ENCODE peak calls at places on chromosomes 4 and X, in four cellular contexts. M, O, E and J are unnamed samples. For H3K36me3, the result is how much of the 10 kb centered on the place peaks cover.

GRCh38 chr4:20178902-20179576 is 72.7 kb upstream of the SLIT2 start:
- DNase-seq in E (no peak), M (no peak), O (no peak), J (no peak)

GRCh38 chrX:110125435-110125834 is 122.5 kb downstream of the TMEM164 start:
- DNase-seq in E (no peak), M (no peak), O (peak), J (no peak)

GRCh38 chrX:53056292-53056691 is 7.7 kb downstream of the GPR173 start:
- DNase-seq in M (no peak), E (no peak), O (no peak), J (peak)

GRCh38 chr4:173486714-173487392 is 43.2 kb downstream of the HAND2 start:
- DNase-seq in O (no peak), M (no peak), E (no peak), J (no peak)

GRCh38 chr4:63663870-63664269 is 745.4 kb downstream of the TECRL start:
- DNase-seq in M (no peak), O (no peak), E (no peak), J (no peak)

GRCh38 chr4:834368-835147 is 8.6 kb upstream of the CPLX1 start:
- DNase-seq in O (peak), M (peak), E (no peak), J (no peak)

GRCh38 chr4:113106076-113106475 is 56.6 kb downstream of the ANK2 start:
- DNase-seq in O (no peak), E (no peak), M (no peak), J (peak)

GRCh38 chr4:109979932-109980717 is 67.4 kb downstream of the EGF start:
- DNase-seq in M (no peak), E (no peak), O (no peak), J (peak)

GRCh38 chrX:10050481-10050880 is 83.3 kb downstream of the CLDN34 start:
- DNase-seq in E (no peak), M (no peak), O (peak), J (no peak)

GRCh38 chrX:120428309-120428708 is 40.8 kb downstream of the LAMP2 start:
- DNase-seq in O (no peak), E (no peak), M (no peak), J (no peak)

GRCh38 chrX:30673405-30673804 is 20.2 kb downstream of the GK start:
- DNase-seq in M (no peak), O (no peak), E (no peak), J (no peak)

GRCh38 chr4:95572304-95572991 is 23.7 kb upstream of the UNC5C start:
- DNase-seq in E (no peak), M (peak), O (no peak), J (peak)

GRCh38 chr4:99710681-99711345 is 53.2 kb upstream of the C4orf54 start:
- DNase-seq in O (no peak), M (no peak), E (no peak), J (peak)

GRCh38 chrX:103215768-103216085 is 819 bp downstream of the BEX4 start:
- DNase-seq in E (no peak), M (no peak), O (peak), J (no peak)
- H3K4me3 ChIP-seq in E (peak), M (peak), O (peak), J (peak)

GRCh38 chr4:158964114-158964727 is 138.7 kb upstream of the RAPGEF2 start:
- DNase-seq in O (no peak), E (no peak), M (no peak), J (no peak)
- H3K36me3 ChIP-seq in O (under half), E (under half), M (under half), J (under half)

GRCh38 chr4:143186634-143187033 is 1.9 kb downstream of the USP38 start:
- DNase-seq in E (no peak), M (no peak), O (no peak), J (peak)

GRCh38 chr4:143184503-143185252 is at the start of gene USP38:
- DNase-seq in O (peak), M (peak), E (peak), J (peak)

GRCh38 chr4:143186202-143186601 is 1.5 kb downstream of the USP38 start:
- DNase-seq in E (no peak), M (no peak), O (no peak), J (peak)

GRCh38 chr4:143185253-143186107 is 763 bp downstream of the USP38 start:
- DNase-seq in O (peak), M (no peak), E (peak), J (peak)

DNA sequence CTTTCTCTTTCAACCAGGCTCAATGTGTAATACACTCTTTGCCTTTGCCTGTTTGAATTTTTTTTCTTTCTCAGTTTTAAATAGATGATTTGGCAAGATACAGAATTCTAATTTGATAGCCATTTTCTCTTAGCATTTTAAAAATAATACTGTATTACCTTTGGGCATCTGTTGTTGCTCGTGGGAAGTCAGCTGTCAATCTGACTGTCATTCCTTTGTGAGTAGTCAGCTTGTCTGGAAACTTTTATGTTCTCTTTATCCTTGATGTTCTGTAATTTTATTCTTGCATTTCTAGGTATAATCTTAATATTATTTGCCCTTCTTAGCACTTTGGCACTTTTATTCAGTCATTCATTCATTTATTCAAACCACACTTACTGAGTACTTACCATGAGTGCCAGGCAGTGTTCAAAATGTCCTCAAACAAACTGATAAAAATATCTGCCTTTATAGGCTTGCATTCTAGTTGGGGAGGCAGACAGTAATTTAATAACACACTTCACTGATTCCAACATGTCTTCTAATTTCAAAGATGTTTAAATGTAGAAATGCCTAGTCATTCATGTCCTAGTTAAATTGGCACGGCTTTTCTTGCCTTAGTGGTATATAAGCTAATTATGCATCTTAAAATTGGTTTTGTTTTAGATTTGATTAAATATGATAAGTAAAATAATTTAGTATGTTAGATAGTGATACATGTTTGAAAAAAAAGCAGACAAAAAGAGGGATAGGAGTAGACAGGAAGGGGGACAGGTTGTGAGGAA is 3.8 kb downstream of the USP38 start:
- DNase-seq in M (no peak), E (no peak), O (no peak), J (peak)
- H3K4me3 ChIP-seq in M (peak), E (peak), O (no peak), J (no peak)

GRCh38 chr4:5758741-5759140 is 47.7 kb downstream of the EVC start:
- DNase-seq in M (peak), O (no peak), E (no peak), J (peak)

GRCh38 chr4:5757091-5757490 is 46.1 kb downstream of the EVC start:
- DNase-seq in M (peak), E (no peak), O (peak), J (no peak)

GRCh38 chr4:5757954-5758353 is 47.0 kb downstream of the EVC start:
- DNase-seq in M (peak), O (no peak), E (no peak), J (no peak)

GRCh38 chr4:5756271-5756670 is 45.3 kb downstream of the EVC start:
- DNase-seq in O (no peak), M (peak), E (no peak), J (no peak)

DNA sequence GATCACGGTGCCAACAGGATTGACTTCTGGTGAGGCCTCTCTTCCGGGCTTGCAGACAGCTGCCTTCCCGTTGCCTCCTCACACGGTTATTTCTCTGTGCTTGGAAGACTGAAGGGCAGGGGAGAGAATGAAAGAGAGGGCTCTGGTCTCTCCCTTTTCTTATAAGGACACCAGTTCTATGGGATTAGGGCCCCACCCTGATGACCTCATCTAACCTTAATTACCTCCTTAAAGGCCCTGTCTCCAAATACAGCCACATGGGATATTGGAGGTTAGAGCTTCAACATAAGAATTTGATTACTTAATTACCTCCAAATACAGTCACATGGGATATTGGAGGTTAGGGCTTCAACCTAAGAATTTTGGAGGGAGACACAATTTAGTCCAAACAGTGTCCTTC is 46.5 kb downstream of the EVC start:
- DNase-seq in M (no peak), E (no peak), O (no peak), J (no peak)
- H3K36me3 ChIP-seq in M (under half), E (under half), O (under half), J (under half)

GRCh38 chr4:64821612-64822011 is 412.4 kb upstream of the TECRL start:
- DNase-seq in M (no peak), O (no peak), E (no peak), J (no peak)
- H3K4me3 ChIP-seq in M (no peak), O (no peak), E (no peak), J (no peak)

DNA sequence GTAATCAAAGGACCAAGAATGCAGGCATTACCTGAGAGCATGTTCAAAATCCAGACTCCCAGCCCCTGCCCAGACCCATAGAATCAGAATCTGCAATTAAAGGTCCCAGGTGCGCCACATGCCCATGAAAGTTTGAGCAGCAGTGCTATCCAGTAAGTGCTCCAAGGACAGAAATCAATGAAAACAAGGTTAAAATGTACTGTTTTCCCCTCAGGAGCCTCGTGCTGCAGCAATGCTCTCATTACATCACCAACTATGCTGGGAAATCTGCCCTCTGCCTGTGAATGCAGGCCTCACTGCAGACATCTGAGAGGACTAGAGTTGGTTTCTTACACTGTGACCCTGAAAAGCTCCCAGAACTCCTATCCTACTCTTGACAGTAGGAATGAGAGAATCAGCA is 21.1 kb downstream of the ANXA5 start:
- DNase-seq in E (no peak), M (no peak), O (no peak), J (no peak)
- H3K36me3 ChIP-seq in E (half or more), M (half or more), O (under half), J (under half)